ENCODE peak calls at places on chromosomes 4 and X, in four cellular contexts. W is H1, O is prostate gland, E is suprapubic skin. J is an unnamed sample.

GRCh38 chr4:185710487-185710995 is 101.5 kb downstream of the SORBS2 start:
- DNase-seq in E (no peak), O (no peak), W (no peak), J (no peak)

GRCh38 chrX:37818031-37818430 is 29.3 kb downstream of the DYNLT3 start:
- DNase-seq in E (no peak), O (no peak), W (no peak), J (no peak)

GRCh38 chrX:41027388-41027787 is 57.9 kb upstream of the USP9X start:
- DNase-seq in W (no peak), O (no peak), E (no peak), J (no peak)

GRCh38 chrX:19007011-19007410 is 23.1 kb upstream of the PHKA2 start:
- DNase-seq in W (no peak), O (no peak), E (no peak), J (no peak)

GRCh38 chr4:38424171-38424871 is 239.7 kb upstream of the KLF3 start:
- DNase-seq in O (no peak), E (no peak), W (no peak), J (no peak)

GRCh38 chr4:99458911-99459447 is 23.8 kb upstream of the ADH7 start:
- DNase-seq in E (no peak), O (no peak), W (no peak), J (no peak)

GRCh38 chr4:110629214-110629754 is 6.4 kb upstream of the PITX2 start:
- DNase-seq in O (no peak), E (no peak), W (no peak), J (no peak)

GRCh38 chrX:77505227-77505626 is 58.0 kb downstream of the FGF16 start:
- DNase-seq in W (no peak), O (no peak), E (no peak), J (no peak)

GRCh38 chrX:57821703-57822375 is 88.4 kb downstream of the ZXDA start:
- DNase-seq in O (peak), E (no peak), W (no peak), J (no peak)

GRCh38 chr4:40363382-40363920 is 28.3 kb downstream of the CHRNA9 start:
- DNase-seq in O (peak), W (no peak), E (no peak), J (no peak)

GRCh38 chr4:8665406-8666360 is 73.1 kb downstream of the CPZ start:
- DNase-seq in W (no peak), E (no peak), O (no peak), J (no peak)

GRCh38 chrX:154594491-154594890 is 9.6 kb downstream of the CTAG1A start:
- DNase-seq in W (no peak), E (no peak), O (no peak), J (no peak)

GRCh38 chr4:13980317-13980716 is 352.8 kb upstream of the BOD1L1 start:
- DNase-seq in E (no peak), W (no peak), O (no peak), J (no peak)

GRCh38 chr4:115834441-115834840 is 721.0 kb upstream of the NDST4 start:
- DNase-seq in O (no peak), E (no peak), W (no peak), J (no peak)

GRCh38 chrX:40267334-40268118 is 169.8 kb upstream of the BCOR start:
- DNase-seq in E (no peak), O (no peak), W (no peak), J (no peak)

GRCh38 chrX:65528705-65529340 is 5.8 kb downstream of the LAS1L start:
- DNase-seq in O (peak), E (no peak), W (peak), J (no peak)

GRCh38 chr4:7827566-7827965 is 112.1 kb downstream of the AFAP1 start:
- DNase-seq in E (no peak), W (no peak), O (no peak), J (no peak)

GRCh38 chrX:19823031-19823430 is 64.4 kb downstream of the SH3KBP1 start:
- DNase-seq in E (no peak), W (no peak), O (no peak), J (no peak)

GRCh38 chrX:129845616-129846190 is 2.0 kb upstream of the ZDHHC9 start:
- DNase-seq in O (no peak), E (no peak), W (no peak), J (no peak)

GRCh38 chr4:102981005-102981404 is 38.5 kb downstream of the SLC9B1 start:
- DNase-seq in E (no peak), W (no peak), O (no peak), J (no peak)

GRCh38 chr4:112509243-112510190 is 6.5 kb downstream of the NEUROG2 start:
- DNase-seq in E (no peak), W (no peak), O (no peak), J (no peak)

GRCh38 chr4:128354205-128354821 is 66.7 kb upstream of the PGRMC2 start:
- DNase-seq in E (no peak), W (no peak), O (no peak), J (no peak)

GRCh38 chr4:3304831-3305609 is 12.2 kb downstream of the RGS12 start:
- DNase-seq in E (no peak), O (no peak), W (no peak), J (no peak)

GRCh38 chr4:47049347-47049746 is 18.0 kb downstream of the GABRB1 start:
- DNase-seq in W (no peak), O (no peak), E (no peak), J (no peak)

GRCh38 chr4:92339671-92340070 is 35.9 kb downstream of the GRID2 start:
- DNase-seq in W (no peak), E (no peak), O (no peak), J (no peak)

GRCh38 chrX:46575991-46576392 is 2.4 kb downstream of the CHST7 start:
- DNase-seq in O (no peak), E (no peak), W (no peak), J (no peak)

GRCh38 chr4:72679666-72680065 is 110.6 kb upstream of the ADAMTS3 start:
- DNase-seq in O (no peak), E (no peak), W (no peak), J (no peak)

GRCh38 chrX:43165343-43165920 is 387.5 kb upstream of the PPP1R2C start:
- DNase-seq in E (no peak), O (no peak), W (no peak), J (no peak)

GRCh38 chr4:89324671-89325070 is 17.1 kb upstream of the GPRIN3 start:
- DNase-seq in O (no peak), W (no peak), E (no peak), J (no peak)

GRCh38 chrX:30228526-30228925 is 1.9 kb upstream of the MAGEB3 start:
- DNase-seq in E (no peak), W (peak), O (no peak), J (no peak)

GRCh38 chrX:125628435-125628834 is 308.8 kb downstream of the TEX13C start:
- DNase-seq in O (no peak), W (no peak), E (no peak), J (no peak)

GRCh38 chr4:133149364-133149695 is 236 bp downstream of the PCDH10 start:
- DNase-seq in W (no peak), O (no peak), E (no peak), J (no peak)

GRCh38 chr4:133151681-133152329 is 2.7 kb downstream of the PCDH10 start:
- DNase-seq in W (no peak), O (no peak), E (peak), J (no peak)

GRCh38 chr4:133149932-133150642 is 993 bp downstream of the PCDH10 start:
- DNase-seq in E (peak), W (no peak), O (no peak), J (no peak)

GRCh38 chr4:133151301-133151680 is 2.2 kb downstream of the PCDH10 start:
- DNase-seq in E (no peak), W (no peak), O (no peak), J (no peak)

GRCh38 chr4:133150643-133151300 is 1.7 kb downstream of the PCDH10 start:
- DNase-seq in E (no peak), W (no peak), O (no peak), J (no peak)
- TF ChIP-seq POLR2AphosphoS5 in E (no peak), W (no peak), O (no peak), J (no peak)

DNA sequence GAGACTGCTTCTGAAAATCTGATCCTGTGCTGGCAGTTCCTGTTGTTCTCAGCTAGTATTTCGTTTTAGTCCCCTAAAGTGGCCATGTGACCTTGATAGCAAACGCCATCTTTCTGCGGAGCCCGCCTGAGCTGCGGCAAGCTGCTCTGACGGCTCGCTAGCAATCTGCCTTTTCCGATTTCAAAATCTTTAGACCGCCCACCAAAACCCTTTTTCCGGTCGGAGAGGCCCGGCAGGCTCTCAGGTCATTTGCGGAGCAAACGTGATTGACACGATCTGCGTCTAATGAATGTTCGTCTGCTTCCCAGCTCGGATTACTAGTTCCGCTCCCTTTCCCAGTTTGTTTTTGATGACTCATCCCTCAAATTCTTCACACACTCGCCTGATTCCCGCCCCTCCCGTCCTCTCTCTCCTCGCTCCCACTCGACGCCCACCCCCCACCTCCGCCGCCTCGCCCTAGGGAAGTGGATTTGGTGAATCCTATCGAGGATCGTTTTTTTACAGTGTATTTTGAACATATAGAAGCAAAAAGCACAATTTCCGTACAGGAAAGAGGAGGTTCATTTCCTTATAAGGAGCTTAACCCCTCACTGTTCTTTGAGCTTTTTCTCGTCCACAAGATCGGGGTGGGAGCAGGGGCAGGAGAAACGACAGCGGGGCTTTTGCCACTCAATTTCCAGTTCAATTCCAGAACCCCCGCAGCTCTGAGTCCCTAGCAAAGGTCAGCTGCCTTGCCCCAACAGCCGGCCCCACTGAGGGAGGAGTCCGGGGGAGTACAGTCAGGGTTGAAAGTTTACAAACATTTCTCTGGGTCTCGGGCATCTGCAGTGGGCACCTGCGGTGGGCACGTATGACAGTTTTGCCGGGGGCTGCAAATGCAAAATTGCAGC is 37.5 kb downstream of the NLGN3 start:
- DNase-seq in E (peak), O (peak), W (peak), J (peak)
- TF ChIP-seq POLR2AphosphoS5 in E (peak), O (peak), W (peak), J (peak)

GRCh38 chr4:567457-568350 is 8.4 kb downstream of the TMEM271 start:
- DNase-seq in E (no peak), W (no peak), O (no peak), J (no peak)
- TF ChIP-seq POLR2AphosphoS5 in E (no peak), W (no peak), O (no peak), J (no peak)

GRCh38 chr4:173237722-173238121 is 69.1 kb downstream of the GALNT7 start:
- DNase-seq in O (no peak), E (no peak), W (no peak), J (no peak)
- TF ChIP-seq POLR2AphosphoS5 in O (no peak), E (no peak), W (no peak), J (no peak)

DNA sequence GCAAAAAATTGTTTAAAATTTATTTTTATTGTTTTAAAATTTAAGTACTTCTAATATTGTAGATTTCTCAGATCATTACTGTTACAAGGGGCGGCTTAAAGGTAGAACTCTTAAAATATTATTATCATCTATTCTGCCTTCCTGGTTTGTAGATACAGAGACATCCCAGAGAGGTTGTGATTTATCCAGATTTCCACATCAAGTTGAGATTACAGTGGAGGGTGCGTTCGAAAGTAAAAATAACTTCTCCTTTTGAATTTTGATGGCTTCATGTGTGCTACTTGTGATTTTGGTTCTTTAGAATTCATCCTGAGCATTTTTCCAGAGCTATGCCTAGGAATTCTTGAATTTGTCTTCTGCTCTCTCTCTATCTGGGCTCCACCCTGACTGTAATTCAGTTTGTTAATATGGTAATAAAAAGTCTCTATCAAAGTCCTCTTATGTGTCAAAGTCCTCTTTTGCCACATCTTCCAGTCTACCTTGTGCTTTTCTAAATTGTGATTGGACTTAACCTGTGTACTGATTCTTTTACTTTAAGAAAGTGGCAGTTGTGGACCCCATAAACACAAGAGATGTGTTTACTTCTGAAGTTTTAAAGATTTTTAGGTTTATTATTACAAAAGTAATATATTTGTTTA is 37.2 kb downstream of the CLCN3 start:
- DNase-seq in W (no peak), E (no peak), O (no peak), J (no peak)
- TF ChIP-seq POLR2AphosphoS5 in W (no peak), E (no peak), O (no peak), J (no peak)

DNA sequence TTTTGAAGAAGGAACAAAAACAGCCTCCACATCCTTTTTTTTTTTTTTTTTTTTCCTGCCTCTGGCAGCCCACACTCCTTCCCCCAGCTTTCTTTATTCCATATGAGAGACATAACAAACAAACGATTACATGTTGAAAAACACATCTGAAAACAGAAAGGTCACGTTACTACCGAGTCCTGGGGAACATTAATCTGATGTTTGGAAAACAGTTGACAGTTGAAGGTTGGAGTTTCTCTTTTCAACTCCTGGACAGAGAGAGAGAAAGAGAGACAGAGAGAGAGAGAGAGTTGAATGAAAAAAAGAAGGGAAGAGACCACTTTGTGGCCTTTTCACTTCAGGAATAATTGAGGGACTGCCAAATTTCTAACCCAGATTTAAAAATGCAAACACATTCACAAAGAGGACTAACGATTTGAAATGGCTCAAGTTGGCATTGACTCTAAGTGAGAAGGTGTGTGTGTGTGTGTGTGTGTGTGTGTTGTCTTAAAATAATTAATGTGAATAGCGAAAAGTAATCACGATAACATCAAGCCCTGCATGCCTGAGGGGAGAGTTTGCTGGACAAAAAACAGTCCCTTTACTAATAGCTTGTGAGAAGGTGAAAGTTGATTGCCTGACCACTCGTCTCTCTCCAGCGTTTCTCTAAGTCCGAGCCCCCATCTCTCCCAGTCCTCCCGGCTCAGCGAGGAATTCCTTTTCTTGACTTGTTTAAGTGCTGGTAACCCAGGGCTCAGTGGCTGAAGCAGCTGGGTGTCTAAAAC is 67.3 kb downstream of the FBXO8 start:
- DNase-seq in E (no peak), W (no peak), O (no peak), J (no peak)
- TF ChIP-seq POLR2AphosphoS5 in E (no peak), W (no peak), O (no peak), J (no peak)

DNA sequence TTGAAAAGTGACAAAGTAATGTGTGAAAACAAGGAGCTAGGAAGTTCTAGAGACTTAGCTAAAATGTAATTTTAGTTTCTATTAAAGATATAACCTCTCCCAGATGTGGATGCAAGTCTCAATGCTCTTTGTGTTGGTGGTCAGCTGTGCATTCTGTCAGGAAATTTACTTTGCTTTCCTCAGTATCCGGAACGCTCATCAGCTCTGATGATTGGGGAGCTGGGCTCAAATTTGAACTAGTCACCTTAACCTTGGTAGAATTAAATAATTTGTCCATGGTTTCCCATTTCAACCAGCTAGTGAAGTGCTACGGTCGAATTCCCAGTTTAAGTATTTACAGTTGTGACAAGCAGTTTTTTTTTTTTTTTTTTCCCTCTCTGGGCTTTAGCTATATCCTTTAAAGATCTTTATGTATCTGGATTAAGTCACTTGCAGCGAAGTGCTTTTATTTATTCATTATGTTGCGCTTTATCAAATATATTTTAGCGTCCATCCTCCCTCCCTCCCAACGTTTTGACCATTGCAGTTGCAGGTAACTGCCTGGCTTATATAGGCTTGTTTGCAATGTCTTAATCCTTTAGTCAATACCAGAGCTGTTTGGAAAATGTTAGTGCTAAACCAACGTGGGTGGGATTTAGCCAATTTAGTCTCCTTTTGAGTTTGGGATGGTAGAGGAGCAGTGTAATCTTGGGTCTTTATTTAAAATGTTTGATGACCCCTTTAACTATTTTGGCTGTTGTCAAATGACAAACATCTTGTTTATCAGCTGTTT is 2.1 kb downstream of the OGT start:
- DNase-seq in W (no peak), E (no peak), O (no peak), J (no peak)
- TF ChIP-seq POLR2AphosphoS5 in W (no peak), E (no peak), O (no peak), J (no peak)

GRCh38 chr4:57193164-57193810 is 83.1 kb upstream of the IGFBP7 start:
- DNase-seq in W (no peak), E (no peak), O (no peak), J (no peak)
- TF ChIP-seq POLR2AphosphoS5 in W (no peak), E (no peak), O (no peak), J (no peak)